ENCODE peak calls at places on chromosomes 6 and 20, in eight cellular contexts. One of them, this sample, is unnamed.

GRCh38 chr20:40766081-40766480 is 77.0 kb upstream of the MAFB start:
- DNase-seq in ovary: no peak
- DNase-seq in CD4-positive, alpha-beta memory T cell: no peak
- DNase-seq in right lobe of liver: no peak
- DNase-seq in right cardiac atrium: no peak
- DNase-seq in mucosa of descending colon: no peak
- DNase-seq in psoas muscle: no peak
- DNase-seq in tibial nerve: no peak
- DNase-seq in this sample: no peak

GRCh38 chr20:58077282-58077681 is 151.2 kb downstream of the ANKRD60 start:
- DNase-seq in ovary: no peak
- DNase-seq in CD4-positive, alpha-beta memory T cell: no peak
- DNase-seq in right lobe of liver: no peak
- DNase-seq in right cardiac atrium: no peak
- DNase-seq in mucosa of descending colon: no peak
- DNase-seq in psoas muscle: no peak
- DNase-seq in tibial nerve: no peak
- DNase-seq in this sample: peak; percentile 46

GRCh38 chr6:129031051-129031599 is 148.2 kb downstream of the LAMA2 start:
- DNase-seq in ovary: no peak
- DNase-seq in CD4-positive, alpha-beta memory T cell: no peak
- DNase-seq in right lobe of liver: no peak
- DNase-seq in right cardiac atrium: no peak
- DNase-seq in mucosa of descending colon: no peak
- DNase-seq in psoas muscle: no peak
- DNase-seq in tibial nerve: no peak
- DNase-seq in this sample: no peak

GRCh38 chr6:169850746-169851145 is 99.3 kb downstream of the ERMARD start:
- DNase-seq in ovary: no peak
- DNase-seq in CD4-positive, alpha-beta memory T cell: no peak
- DNase-seq in right lobe of liver: no peak
- DNase-seq in right cardiac atrium: no peak
- DNase-seq in mucosa of descending colon: no peak
- DNase-seq in psoas muscle: no peak
- DNase-seq in tibial nerve: no peak
- DNase-seq in this sample: peak; percentile 77

GRCh38 chr6:133957780-133958242 is 4.8 kb downstream of the TBPL1 start:
- DNase-seq in ovary: no peak
- DNase-seq in CD4-positive, alpha-beta memory T cell: no peak
- DNase-seq in right lobe of liver: no peak
- DNase-seq in right cardiac atrium: no peak
- DNase-seq in mucosa of descending colon: no peak
- DNase-seq in psoas muscle: no peak
- DNase-seq in tibial nerve: no peak
- DNase-seq in this sample: no peak

GRCh38 chr20:32544893-32545840 is 40.0 kb downstream of the NOL4L start:
- DNase-seq in ovary: no peak
- DNase-seq in CD4-positive, alpha-beta memory T cell: no peak
- DNase-seq in right lobe of liver: peak; percentile 45
- DNase-seq in right cardiac atrium: no peak
- DNase-seq in mucosa of descending colon: no peak
- DNase-seq in psoas muscle: no peak
- DNase-seq in tibial nerve: no peak
- DNase-seq in this sample: no peak

GRCh38 chr20:10637062-10637559 is 36.7 kb downstream of the JAG1 start:
- DNase-seq in ovary: no peak
- DNase-seq in CD4-positive, alpha-beta memory T cell: no peak
- DNase-seq in right lobe of liver: no peak
- DNase-seq in right cardiac atrium: peak; percentile 75
- DNase-seq in mucosa of descending colon: no peak
- DNase-seq in psoas muscle: peak; percentile 70
- DNase-seq in tibial nerve: no peak
- DNase-seq in this sample: no peak

GRCh38 chr6:56961151-56961550 is 6.2 kb downstream of the BEND6 start:
- DNase-seq in ovary: no peak
- DNase-seq in CD4-positive, alpha-beta memory T cell: no peak
- DNase-seq in right lobe of liver: no peak
- DNase-seq in right cardiac atrium: no peak
- DNase-seq in mucosa of descending colon: no peak
- DNase-seq in psoas muscle: no peak
- DNase-seq in tibial nerve: no peak
- DNase-seq in this sample: no peak

GRCh38 chr20:15951711-15952110 is 621.5 kb downstream of the KIF16B start:
- DNase-seq in ovary: no peak
- DNase-seq in CD4-positive, alpha-beta memory T cell: no peak
- DNase-seq in right lobe of liver: no peak
- DNase-seq in right cardiac atrium: no peak
- DNase-seq in mucosa of descending colon: no peak
- DNase-seq in psoas muscle: no peak
- DNase-seq in tibial nerve: no peak
- DNase-seq in this sample: no peak

GRCh38 chr20:4326194-4327065 is 311.1 kb upstream of the RNF24 start:
- DNase-seq in ovary: no peak
- DNase-seq in CD4-positive, alpha-beta memory T cell: no peak
- DNase-seq in right lobe of liver: no peak
- DNase-seq in right cardiac atrium: no peak
- DNase-seq in mucosa of descending colon: no peak
- DNase-seq in psoas muscle: no peak
- DNase-seq in tibial nerve: no peak
- DNase-seq in this sample: no peak

GRCh38 chr6:112205521-112206458 is 48.6 kb downstream of the LAMA4 start:
- DNase-seq in ovary: no peak
- DNase-seq in CD4-positive, alpha-beta memory T cell: no peak
- DNase-seq in right lobe of liver: no peak
- DNase-seq in right cardiac atrium: no peak
- DNase-seq in mucosa of descending colon: no peak
- DNase-seq in psoas muscle: no peak
- DNase-seq in tibial nerve: no peak
- DNase-seq in this sample: no peak

GRCh38 chr20:1879369-1879768 is 15.8 kb upstream of the SIRPA start:
- DNase-seq in ovary: no peak
- DNase-seq in CD4-positive, alpha-beta memory T cell: no peak
- DNase-seq in right lobe of liver: peak; percentile 40
- DNase-seq in right cardiac atrium: no peak
- DNase-seq in mucosa of descending colon: no peak
- DNase-seq in psoas muscle: peak; percentile 27
- DNase-seq in tibial nerve: no peak
- DNase-seq in this sample: no peak

GRCh38 chr6:52576392-52577021 is 353 bp downstream of the TRAM2 start:
- DNase-seq in ovary: peak; percentile 75
- DNase-seq in CD4-positive, alpha-beta memory T cell: peak; percentile 61
- DNase-seq in right lobe of liver: no peak
- DNase-seq in right cardiac atrium: peak; percentile 73
- DNase-seq in mucosa of descending colon: peak; percentile 81
- DNase-seq in psoas muscle: peak; percentile 80
- DNase-seq in tibial nerve: peak; percentile 50
- DNase-seq in this sample: no peak

GRCh38 chr20:56626367-56627121 is 2.6 kb upstream of the TFAP2C start:
- DNase-seq in ovary: no peak
- DNase-seq in CD4-positive, alpha-beta memory T cell: no peak
- DNase-seq in right lobe of liver: no peak
- DNase-seq in right cardiac atrium: no peak
- DNase-seq in mucosa of descending colon: no peak
- DNase-seq in psoas muscle: no peak
- DNase-seq in tibial nerve: no peak
- DNase-seq in this sample: no peak

GRCh38 chr6:142408409-142408808 is 106.6 kb downstream of the ADGRG6 start:
- DNase-seq in ovary: no peak
- DNase-seq in CD4-positive, alpha-beta memory T cell: no peak
- DNase-seq in right lobe of liver: no peak
- DNase-seq in right cardiac atrium: no peak
- DNase-seq in mucosa of descending colon: no peak
- DNase-seq in psoas muscle: no peak
- DNase-seq in tibial nerve: no peak
- DNase-seq in this sample: no peak

GRCh38 chr20:48752963-48753362 is 74.8 kb downstream of the PREX1 start:
- DNase-seq in ovary: no peak
- DNase-seq in CD4-positive, alpha-beta memory T cell: no peak
- DNase-seq in right lobe of liver: no peak
- DNase-seq in right cardiac atrium: no peak
- DNase-seq in mucosa of descending colon: no peak
- DNase-seq in psoas muscle: no peak
- DNase-seq in tibial nerve: no peak
- DNase-seq in this sample: no peak

GRCh38 chr6:117483004-117483644 is 650 bp downstream of the DCBLD1 start:
- DNase-seq in ovary: peak; percentile 48
- DNase-seq in CD4-positive, alpha-beta memory T cell: peak; percentile 0
- DNase-seq in right lobe of liver: peak; percentile 86
- DNase-seq in right cardiac atrium: peak; percentile 64
- DNase-seq in mucosa of descending colon: peak; percentile 82
- DNase-seq in psoas muscle: peak; percentile 83
- DNase-seq in tibial nerve: no peak
- DNase-seq in this sample: no peak

GRCh38 chr6:113969888-113970807 is 800 bp downstream of the HDAC2 start:
- DNase-seq in ovary: peak; percentile 73
- DNase-seq in CD4-positive, alpha-beta memory T cell: peak; percentile 9
- DNase-seq in right lobe of liver: peak; percentile 79
- DNase-seq in right cardiac atrium: peak; percentile 55
- DNase-seq in mucosa of descending colon: peak; percentile 76
- DNase-seq in psoas muscle: peak; percentile 74
- DNase-seq in tibial nerve: peak; percentile 13
- DNase-seq in this sample: no peak

DNA sequence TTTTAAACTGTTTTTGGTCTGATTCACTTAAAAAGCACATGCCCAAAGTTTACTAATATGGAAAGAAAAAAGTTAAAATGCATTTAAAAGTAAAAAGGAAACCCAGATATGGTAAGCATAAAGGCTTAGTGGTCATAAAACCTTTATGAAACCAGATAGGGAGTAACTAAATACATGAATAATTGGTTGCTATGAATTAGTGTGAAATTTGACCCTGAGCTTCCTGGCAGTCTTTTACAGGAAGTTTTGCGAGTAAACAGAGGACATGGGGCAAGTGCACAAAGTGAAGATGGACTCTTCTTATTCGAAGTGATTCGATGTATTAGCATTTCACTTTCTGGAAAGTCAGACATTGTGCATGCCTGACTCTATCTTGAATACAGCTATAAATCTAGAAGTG is 90.9 kb upstream of the MLIP start:
- DNase-seq in ovary: no peak
- DNase-seq in CD4-positive, alpha-beta memory T cell: no peak
- DNase-seq in right lobe of liver: no peak
- DNase-seq in right cardiac atrium: no peak
- DNase-seq in mucosa of descending colon: no peak
- DNase-seq in psoas muscle: no peak
- DNase-seq in tibial nerve: no peak
- DNase-seq in this sample: no peak
- H3K4me3 ChIP-seq in ovary: no peak overlapping the region
- H3K4me3 ChIP-seq in CD4-positive, alpha-beta memory T cell: no peak overlapping the region
- H3K4me3 ChIP-seq in right lobe of liver: no peak overlapping the region
- H3K4me3 ChIP-seq in right cardiac atrium: peak overlapping the region; percentile 86
- H3K4me3 ChIP-seq in mucosa of descending colon: no peak overlapping the region
- H3K4me3 ChIP-seq in psoas muscle: peak overlapping the region; percentile 72
- H3K4me3 ChIP-seq in tibial nerve: no peak overlapping the region
- H3K4me3 ChIP-seq in this sample: no peak overlapping the region

GRCh38 chr20:62363920-62364851 is 2.9 kb downstream of the LAMA5 start:
- DNase-seq in ovary: peak; percentile 22
- DNase-seq in CD4-positive, alpha-beta memory T cell: no peak
- DNase-seq in right lobe of liver: peak; percentile 54
- DNase-seq in right cardiac atrium: peak; percentile 64
- DNase-seq in mucosa of descending colon: peak; percentile 31
- DNase-seq in psoas muscle: peak; percentile 64
- DNase-seq in tibial nerve: no peak
- DNase-seq in this sample: no peak

GRCh38 chr20:62360854-62361798 is 6.0 kb downstream of the LAMA5 start:
- DNase-seq in ovary: peak; percentile 39
- DNase-seq in CD4-positive, alpha-beta memory T cell: no peak
- DNase-seq in right lobe of liver: peak; percentile 57
- DNase-seq in right cardiac atrium: peak; percentile 64
- DNase-seq in mucosa of descending colon: peak; percentile 23
- DNase-seq in psoas muscle: peak; percentile 60
- DNase-seq in tibial nerve: no peak
- DNase-seq in this sample: no peak

GRCh38 chr20:62362991-62363919 is 3.9 kb downstream of the LAMA5 start:
- DNase-seq in ovary: peak; percentile 19
- DNase-seq in CD4-positive, alpha-beta memory T cell: no peak
- DNase-seq in right lobe of liver: peak; percentile 43
- DNase-seq in right cardiac atrium: peak; percentile 24
- DNase-seq in mucosa of descending colon: peak; percentile 23
- DNase-seq in psoas muscle: peak; percentile 55
- DNase-seq in tibial nerve: no peak
- DNase-seq in this sample: no peak

GRCh38 chr20:62361799-62362589 is 5.1 kb downstream of the LAMA5 start:
- DNase-seq in ovary: peak; percentile 35
- DNase-seq in CD4-positive, alpha-beta memory T cell: no peak
- DNase-seq in right lobe of liver: peak; percentile 55
- DNase-seq in right cardiac atrium: peak; percentile 48
- DNase-seq in mucosa of descending colon: peak; percentile 22
- DNase-seq in psoas muscle: peak; percentile 50
- DNase-seq in tibial nerve: no peak
- DNase-seq in this sample: no peak

GRCh38 chr20:62362590-62362940 is 4.5 kb downstream of the LAMA5 start:
- DNase-seq in ovary: no peak
- DNase-seq in CD4-positive, alpha-beta memory T cell: no peak
- DNase-seq in right lobe of liver: no peak
- DNase-seq in right cardiac atrium: no peak
- DNase-seq in mucosa of descending colon: peak; percentile 18
- DNase-seq in psoas muscle: no peak
- DNase-seq in tibial nerve: no peak
- DNase-seq in this sample: no peak
- H3K4me1 ChIP-seq in ovary: peaks cover under 1% of the 10 kb centered on the region
- H3K4me1 ChIP-seq in CD4-positive, alpha-beta memory T cell: peaks cover 10% of the 10 kb centered on the region
- H3K4me1 ChIP-seq in right lobe of liver: no peaks in the 10 kb centered on the region
- H3K4me1 ChIP-seq in right cardiac atrium: peaks cover 23% of the 10 kb centered on the region
- H3K4me1 ChIP-seq in mucosa of descending colon: peaks cover 12% of the 10 kb centered on the region
- H3K4me1 ChIP-seq in psoas muscle: peaks cover 60% of the 10 kb centered on the region
- H3K4me1 ChIP-seq in tibial nerve: peaks cover 78% of the 10 kb centered on the region
- H3K4me1 ChIP-seq in this sample: peaks cover 91% of the 10 kb centered on the region

GRCh38 chr6:2857580-2858337 is 16.1 kb upstream of the SERPINB1 start:
- DNase-seq in ovary: peak; percentile 72
- DNase-seq in CD4-positive, alpha-beta memory T cell: peak; percentile 48
- DNase-seq in right lobe of liver: peak; percentile 75
- DNase-seq in right cardiac atrium: peak; percentile 73
- DNase-seq in mucosa of descending colon: peak; percentile 50
- DNase-seq in psoas muscle: no peak
- DNase-seq in tibial nerve: no peak
- DNase-seq in this sample: no peak
- H3K4me3 ChIP-seq in ovary: no peak overlapping the region
- H3K4me3 ChIP-seq in CD4-positive, alpha-beta memory T cell: no peak overlapping the region
- H3K4me3 ChIP-seq in right lobe of liver: no peak overlapping the region
- H3K4me3 ChIP-seq in right cardiac atrium: no peak overlapping the region
- H3K4me3 ChIP-seq in mucosa of descending colon: no peak overlapping the region
- H3K4me3 ChIP-seq in psoas muscle: no peak overlapping the region
- H3K4me3 ChIP-seq in tibial nerve: peak overlapping the region; percentile 25
- H3K4me3 ChIP-seq in this sample: no peak overlapping the region

DNA sequence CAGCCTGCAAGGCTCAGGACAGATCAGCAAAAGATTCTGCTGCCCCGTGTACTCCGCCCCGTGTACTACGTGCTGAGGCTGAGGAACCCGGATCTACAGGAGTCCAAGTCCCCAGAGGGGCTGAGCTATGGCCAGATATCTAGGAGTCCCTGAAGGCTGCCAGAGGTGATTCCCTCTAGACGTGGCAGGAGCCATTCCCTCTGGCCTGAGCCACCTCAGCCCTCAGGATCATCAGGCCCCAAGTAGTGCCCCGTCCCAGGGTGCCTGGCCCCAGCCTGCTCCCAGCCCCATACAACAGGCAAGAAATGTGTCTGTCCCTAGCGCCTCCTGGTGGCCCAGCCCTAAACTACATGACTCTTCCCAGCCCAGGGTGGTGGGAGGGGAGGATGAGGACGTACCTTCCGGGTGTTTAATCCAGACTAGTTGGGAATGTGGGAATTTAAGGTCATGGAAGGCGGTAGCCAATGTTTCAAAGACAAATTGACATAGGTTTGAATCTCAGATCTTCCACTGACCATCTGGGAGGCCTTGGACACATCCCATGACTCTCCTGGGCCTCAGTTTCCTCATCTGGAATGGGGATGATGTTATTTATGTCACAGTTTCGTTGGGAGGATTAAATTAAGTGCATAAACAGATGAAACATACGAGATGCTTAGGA is 49.4 kb upstream of the PTPN1 start:
- DNase-seq in ovary: peak; percentile 90
- DNase-seq in CD4-positive, alpha-beta memory T cell: peak; percentile 70
- DNase-seq in right lobe of liver: peak; percentile 91
- DNase-seq in right cardiac atrium: peak; percentile 89
- DNase-seq in mucosa of descending colon: peak; percentile 95
- DNase-seq in psoas muscle: peak; percentile 95
- DNase-seq in tibial nerve: peak; percentile 95
- DNase-seq in this sample: no peak
- H3K4me1 ChIP-seq in ovary: peaks cover 5% of the 10 kb centered on the region
- H3K4me1 ChIP-seq in CD4-positive, alpha-beta memory T cell: peaks cover 8% of the 10 kb centered on the region
- H3K4me1 ChIP-seq in right lobe of liver: no peaks in the 10 kb centered on the region
- H3K4me1 ChIP-seq in right cardiac atrium: peaks cover 4% of the 10 kb centered on the region
- H3K4me1 ChIP-seq in mucosa of descending colon: no peaks in the 10 kb centered on the region
- H3K4me1 ChIP-seq in psoas muscle: peaks cover 19% of the 10 kb centered on the region
- H3K4me1 ChIP-seq in tibial nerve: peaks cover 7% of the 10 kb centered on the region
- H3K4me1 ChIP-seq in this sample: peaks cover 24% of the 10 kb centered on the region

This sample was measured in vagina.